ENCODE peak calls at places on chromosomes 5 and 9, in eight cellular contexts. One of them, this sample, is unnamed.

GRCh38 chr5:156534906-156535305 is 207.9 kb downstream of the SGCD start:
- DNase-seq in HFFc6: no peak
- DNase-seq in frontal cortex: no peak
- DNase-seq in AG09309: peak; percentile 28
- DNase-seq in choroid plexus epithelial cell: no peak
- DNase-seq in stimulated activated CD4-positive, alpha-beta T cell treated with anti-CD3 and anti-CD28 coated beads, Interleukin-2, amount 100 ng/mL, for 4 hours: no peak
- DNase-seq in tibial artery: no peak
- DNase-seq in psoas muscle: no peak
- DNase-seq in this sample: no peak

GRCh38 chr5:133606835-133607234 is 5.5 kb downstream of the FSTL4 start:
- DNase-seq in HFFc6: no peak
- DNase-seq in frontal cortex: no peak
- DNase-seq in AG09309: no peak
- DNase-seq in choroid plexus epithelial cell: no peak
- DNase-seq in stimulated activated CD4-positive, alpha-beta T cell treated with anti-CD3 and anti-CD28 coated beads, Interleukin-2, amount 100 ng/mL, for 4 hours: no peak
- DNase-seq in tibial artery: no peak
- DNase-seq in psoas muscle: no peak
- DNase-seq in this sample: no peak

GRCh38 chr9:35029852-35030251 is 40.3 kb downstream of the DNAJB5 start:
- DNase-seq in HFFc6: no peak
- DNase-seq in frontal cortex: no peak
- DNase-seq in AG09309: no peak
- DNase-seq in choroid plexus epithelial cell: peak; percentile 39
- DNase-seq in stimulated activated CD4-positive, alpha-beta T cell treated with anti-CD3 and anti-CD28 coated beads, Interleukin-2, amount 100 ng/mL, for 4 hours: no peak
- DNase-seq in tibial artery: no peak
- DNase-seq in psoas muscle: no peak
- DNase-seq in this sample: no peak

GRCh38 chr5:149782900-149783586 is 52.9 kb downstream of the PPARGC1B start:
- DNase-seq in HFFc6: no peak
- DNase-seq in frontal cortex: no peak
- DNase-seq in AG09309: no peak
- DNase-seq in choroid plexus epithelial cell: peak; percentile 21
- DNase-seq in stimulated activated CD4-positive, alpha-beta T cell treated with anti-CD3 and anti-CD28 coated beads, Interleukin-2, amount 100 ng/mL, for 4 hours: no peak
- DNase-seq in tibial artery: no peak
- DNase-seq in psoas muscle: no peak
- DNase-seq in this sample: no peak

GRCh38 chr5:124790895-124791732 is 44.7 kb upstream of the ZNF608 start:
- DNase-seq in HFFc6: no peak
- DNase-seq in frontal cortex: no peak
- DNase-seq in AG09309: no peak
- DNase-seq in choroid plexus epithelial cell: no peak
- DNase-seq in stimulated activated CD4-positive, alpha-beta T cell treated with anti-CD3 and anti-CD28 coated beads, Interleukin-2, amount 100 ng/mL, for 4 hours: no peak
- DNase-seq in tibial artery: no peak
- DNase-seq in psoas muscle: no peak
- DNase-seq in this sample: no peak

GRCh38 chr9:25562101-25562500 is 116.1 kb downstream of the TUSC1 start:
- DNase-seq in HFFc6: no peak
- DNase-seq in frontal cortex: no peak
- DNase-seq in AG09309: no peak
- DNase-seq in choroid plexus epithelial cell: no peak
- DNase-seq in stimulated activated CD4-positive, alpha-beta T cell treated with anti-CD3 and anti-CD28 coated beads, Interleukin-2, amount 100 ng/mL, for 4 hours: no peak
- DNase-seq in tibial artery: no peak
- DNase-seq in psoas muscle: no peak
- DNase-seq in this sample: no peak

GRCh38 chr5:59661306-59661705 is 232.2 kb downstream of the PDE4D start:
- DNase-seq in HFFc6: no peak
- DNase-seq in frontal cortex: no peak
- DNase-seq in AG09309: no peak
- DNase-seq in choroid plexus epithelial cell: peak; percentile 30
- DNase-seq in stimulated activated CD4-positive, alpha-beta T cell treated with anti-CD3 and anti-CD28 coated beads, Interleukin-2, amount 100 ng/mL, for 4 hours: no peak
- DNase-seq in tibial artery: no peak
- DNase-seq in psoas muscle: no peak
- DNase-seq in this sample: no peak

GRCh38 chr5:1006656-1007071 is 1.9 kb upstream of the NKD2 start:
- DNase-seq in HFFc6: no peak
- DNase-seq in frontal cortex: no peak
- DNase-seq in AG09309: no peak
- DNase-seq in choroid plexus epithelial cell: no peak
- DNase-seq in stimulated activated CD4-positive, alpha-beta T cell treated with anti-CD3 and anti-CD28 coated beads, Interleukin-2, amount 100 ng/mL, for 4 hours: no peak
- DNase-seq in tibial artery: peak; percentile 11
- DNase-seq in psoas muscle: no peak
- DNase-seq in this sample: peak; percentile 3

GRCh38 chr5:37495668-37496067 is 116.5 kb downstream of the WDR70 start:
- DNase-seq in HFFc6: peak; percentile 89
- DNase-seq in frontal cortex: no peak
- DNase-seq in AG09309: peak; percentile 33
- DNase-seq in choroid plexus epithelial cell: peak; percentile 60
- DNase-seq in stimulated activated CD4-positive, alpha-beta T cell treated with anti-CD3 and anti-CD28 coated beads, Interleukin-2, amount 100 ng/mL, for 4 hours: no peak
- DNase-seq in tibial artery: no peak
- DNase-seq in psoas muscle: no peak
- DNase-seq in this sample: no peak

GRCh38 chr5:143328589-143329220 is 74.8 kb downstream of the NR3C1 start:
- DNase-seq in HFFc6: no peak
- DNase-seq in frontal cortex: no peak
- DNase-seq in AG09309: no peak
- DNase-seq in choroid plexus epithelial cell: no peak
- DNase-seq in stimulated activated CD4-positive, alpha-beta T cell treated with anti-CD3 and anti-CD28 coated beads, Interleukin-2, amount 100 ng/mL, for 4 hours: no peak
- DNase-seq in tibial artery: no peak
- DNase-seq in psoas muscle: no peak
- DNase-seq in this sample: no peak

GRCh38 chr5:120062515-120062917 is 401.6 kb upstream of the PRR16 start:
- DNase-seq in HFFc6: peak; percentile 61
- DNase-seq in frontal cortex: no peak
- DNase-seq in AG09309: peak; percentile 45
- DNase-seq in choroid plexus epithelial cell: peak; percentile 46
- DNase-seq in stimulated activated CD4-positive, alpha-beta T cell treated with anti-CD3 and anti-CD28 coated beads, Interleukin-2, amount 100 ng/mL, for 4 hours: no peak
- DNase-seq in tibial artery: no peak
- DNase-seq in psoas muscle: no peak
- DNase-seq in this sample: no peak

GRCh38 chr9:37760416-37761165 is 7.0 kb downstream of the TRMT10B start:
- DNase-seq in HFFc6: peak; percentile 70
- DNase-seq in frontal cortex: no peak
- DNase-seq in AG09309: peak; percentile 37
- DNase-seq in choroid plexus epithelial cell: peak; percentile 86
- DNase-seq in stimulated activated CD4-positive, alpha-beta T cell treated with anti-CD3 and anti-CD28 coated beads, Interleukin-2, amount 100 ng/mL, for 4 hours: no peak
- DNase-seq in tibial artery: no peak
- DNase-seq in psoas muscle: no peak
- DNase-seq in this sample: no peak

GRCh38 chr9:19511694-19512093 is 102.9 kb downstream of the ACER2 start:
- DNase-seq in HFFc6: no peak
- DNase-seq in frontal cortex: no peak
- DNase-seq in AG09309: no peak
- DNase-seq in choroid plexus epithelial cell: no peak
- DNase-seq in stimulated activated CD4-positive, alpha-beta T cell treated with anti-CD3 and anti-CD28 coated beads, Interleukin-2, amount 100 ng/mL, for 4 hours: no peak
- DNase-seq in tibial artery: no peak
- DNase-seq in psoas muscle: no peak
- DNase-seq in this sample: no peak

GRCh38 chr9:117643288-117643654 is 60.9 kb upstream of the TLR4 start:
- DNase-seq in HFFc6: no peak
- DNase-seq in frontal cortex: no peak
- DNase-seq in AG09309: no peak
- DNase-seq in choroid plexus epithelial cell: no peak
- DNase-seq in stimulated activated CD4-positive, alpha-beta T cell treated with anti-CD3 and anti-CD28 coated beads, Interleukin-2, amount 100 ng/mL, for 4 hours: no peak
- DNase-seq in tibial artery: no peak
- DNase-seq in psoas muscle: no peak
- DNase-seq in this sample: no peak

GRCh38 chr9:96612105-96612965 is 7.3 kb downstream of the CDC14B start:
- DNase-seq in HFFc6: peak; percentile 93
- DNase-seq in frontal cortex: peak; percentile 64
- DNase-seq in AG09309: peak; percentile 80
- DNase-seq in choroid plexus epithelial cell: peak; percentile 89
- DNase-seq in stimulated activated CD4-positive, alpha-beta T cell treated with anti-CD3 and anti-CD28 coated beads, Interleukin-2, amount 100 ng/mL, for 4 hours: no peak
- DNase-seq in tibial artery: peak; percentile 46
- DNase-seq in psoas muscle: peak; percentile 74
- DNase-seq in this sample: peak; percentile 18

GRCh38 chr9:21974542-21975409 is 19.4 kb downstream of the CDKN2A start:
- DNase-seq in HFFc6: peak; percentile 44
- DNase-seq in frontal cortex: peak; percentile 30
- DNase-seq in AG09309: no peak
- DNase-seq in choroid plexus epithelial cell: peak; percentile 70
- DNase-seq in stimulated activated CD4-positive, alpha-beta T cell treated with anti-CD3 and anti-CD28 coated beads, Interleukin-2, amount 100 ng/mL, for 4 hours: peak; percentile 61
- DNase-seq in tibial artery: no peak
- DNase-seq in psoas muscle: peak; percentile 25
- DNase-seq in this sample: no peak

GRCh38 chr9:69425402-69425801 is 100.4 kb downstream of the ENTREP1 start:
- DNase-seq in HFFc6: no peak
- DNase-seq in frontal cortex: no peak
- DNase-seq in AG09309: no peak
- DNase-seq in choroid plexus epithelial cell: no peak
- DNase-seq in stimulated activated CD4-positive, alpha-beta T cell treated with anti-CD3 and anti-CD28 coated beads, Interleukin-2, amount 100 ng/mL, for 4 hours: no peak
- DNase-seq in tibial artery: no peak
- DNase-seq in psoas muscle: no peak
- DNase-seq in this sample: no peak

GRCh38 chr9:104927912-104928740 is at the start of gene ABCA1:
- DNase-seq in HFFc6: peak; percentile 50
- DNase-seq in frontal cortex: peak; percentile 90
- DNase-seq in AG09309: no peak
- DNase-seq in choroid plexus epithelial cell: peak; percentile 90
- DNase-seq in stimulated activated CD4-positive, alpha-beta T cell treated with anti-CD3 and anti-CD28 coated beads, Interleukin-2, amount 100 ng/mL, for 4 hours: peak; percentile 52
- DNase-seq in tibial artery: peak; percentile 99
- DNase-seq in psoas muscle: peak; percentile 93
- DNase-seq in this sample: peak; percentile 86

GRCh38 chr5:106423109-106423897 is 1247.4 kb downstream of the EFNA5 start:
- DNase-seq in HFFc6: no peak
- DNase-seq in frontal cortex: no peak
- DNase-seq in AG09309: no peak
- DNase-seq in choroid plexus epithelial cell: no peak
- DNase-seq in stimulated activated CD4-positive, alpha-beta T cell treated with anti-CD3 and anti-CD28 coated beads, Interleukin-2, amount 100 ng/mL, for 4 hours: no peak
- DNase-seq in tibial artery: peak; percentile 19
- DNase-seq in psoas muscle: no peak
- DNase-seq in this sample: no peak

GRCh38 chr5:125277494-125278154 is 531.2 kb upstream of the ZNF608 start:
- DNase-seq in HFFc6: peak; percentile 91
- DNase-seq in frontal cortex: no peak
- DNase-seq in AG09309: peak; percentile 57
- DNase-seq in choroid plexus epithelial cell: peak; percentile 82
- DNase-seq in stimulated activated CD4-positive, alpha-beta T cell treated with anti-CD3 and anti-CD28 coated beads, Interleukin-2, amount 100 ng/mL, for 4 hours: no peak
- DNase-seq in tibial artery: no peak
- DNase-seq in psoas muscle: no peak
- DNase-seq in this sample: no peak

GRCh38 chr5:16815432-16815831 is 120.7 kb downstream of the MYO10 start:
- DNase-seq in HFFc6: no peak
- DNase-seq in frontal cortex: no peak
- DNase-seq in AG09309: no peak
- DNase-seq in choroid plexus epithelial cell: no peak
- DNase-seq in stimulated activated CD4-positive, alpha-beta T cell treated with anti-CD3 and anti-CD28 coated beads, Interleukin-2, amount 100 ng/mL, for 4 hours: no peak
- DNase-seq in tibial artery: no peak
- DNase-seq in psoas muscle: no peak
- DNase-seq in this sample: no peak

GRCh38 chr5:126866837-126867236 is 89.9 kb downstream of the LMNB1 start:
- DNase-seq in HFFc6: no peak
- DNase-seq in frontal cortex: no peak
- DNase-seq in AG09309: no peak
- DNase-seq in choroid plexus epithelial cell: no peak
- DNase-seq in stimulated activated CD4-positive, alpha-beta T cell treated with anti-CD3 and anti-CD28 coated beads, Interleukin-2, amount 100 ng/mL, for 4 hours: no peak
- DNase-seq in tibial artery: no peak
- DNase-seq in psoas muscle: no peak
- DNase-seq in this sample: no peak

GRCh38 chr9:122051401-122052346 is 41.4 kb downstream of the TTLL11 start:
- DNase-seq in HFFc6: peak; percentile 31
- DNase-seq in frontal cortex: no peak
- DNase-seq in AG09309: peak; percentile 55
- DNase-seq in choroid plexus epithelial cell: peak; percentile 46
- DNase-seq in stimulated activated CD4-positive, alpha-beta T cell treated with anti-CD3 and anti-CD28 coated beads, Interleukin-2, amount 100 ng/mL, for 4 hours: no peak
- DNase-seq in tibial artery: no peak
- DNase-seq in psoas muscle: no peak
- DNase-seq in this sample: no peak

GRCh38 chr9:115057559-115057958 is 60.4 kb downstream of the TNC start:
- DNase-seq in HFFc6: peak; percentile 49
- DNase-seq in frontal cortex: no peak
- DNase-seq in AG09309: no peak
- DNase-seq in choroid plexus epithelial cell: peak; percentile 27
- DNase-seq in stimulated activated CD4-positive, alpha-beta T cell treated with anti-CD3 and anti-CD28 coated beads, Interleukin-2, amount 100 ng/mL, for 4 hours: no peak
- DNase-seq in tibial artery: no peak
- DNase-seq in psoas muscle: no peak
- DNase-seq in this sample: no peak

GRCh38 chr9:132857031-132857430 is 21.1 kb downstream of the AK8 start:
- DNase-seq in HFFc6: peak; percentile 24
- DNase-seq in frontal cortex: no peak
- DNase-seq in AG09309: peak; percentile 49
- DNase-seq in choroid plexus epithelial cell: peak; percentile 76
- DNase-seq in stimulated activated CD4-positive, alpha-beta T cell treated with anti-CD3 and anti-CD28 coated beads, Interleukin-2, amount 100 ng/mL, for 4 hours: no peak
- DNase-seq in tibial artery: peak; percentile 86
- DNase-seq in psoas muscle: peak; percentile 53
- DNase-seq in this sample: peak; percentile 81

GRCh38 chr9:38057416-38058195 is 11.4 kb downstream of the SHB start:
- DNase-seq in HFFc6: no peak
- DNase-seq in frontal cortex: no peak
- DNase-seq in AG09309: no peak
- DNase-seq in choroid plexus epithelial cell: no peak
- DNase-seq in stimulated activated CD4-positive, alpha-beta T cell treated with anti-CD3 and anti-CD28 coated beads, Interleukin-2, amount 100 ng/mL, for 4 hours: no peak
- DNase-seq in tibial artery: no peak
- DNase-seq in psoas muscle: no peak
- DNase-seq in this sample: no peak

GRCh38 chr9:115593587-115594091 is 475.7 kb upstream of the TNC start:
- DNase-seq in HFFc6: peak; percentile 50
- DNase-seq in frontal cortex: peak; percentile 32
- DNase-seq in AG09309: no peak
- DNase-seq in choroid plexus epithelial cell: peak; percentile 79
- DNase-seq in stimulated activated CD4-positive, alpha-beta T cell treated with anti-CD3 and anti-CD28 coated beads, Interleukin-2, amount 100 ng/mL, for 4 hours: no peak
- DNase-seq in tibial artery: no peak
- DNase-seq in psoas muscle: no peak
- DNase-seq in this sample: no peak

GRCh38 chr5:149227168-149227826 is 44.4 kb upstream of the AFAP1L1 start:
- DNase-seq in HFFc6: peak; percentile 81
- DNase-seq in frontal cortex: no peak
- DNase-seq in AG09309: peak; percentile 29
- DNase-seq in choroid plexus epithelial cell: peak; percentile 52
- DNase-seq in stimulated activated CD4-positive, alpha-beta T cell treated with anti-CD3 and anti-CD28 coated beads, Interleukin-2, amount 100 ng/mL, for 4 hours: no peak
- DNase-seq in tibial artery: no peak
- DNase-seq in psoas muscle: no peak
- DNase-seq in this sample: no peak

GRCh38 chr5:1799110-1799601 is 481 bp downstream of the MRPL36 start:
- DNase-seq in HFFc6: no peak
- DNase-seq in frontal cortex: peak; percentile 59
- DNase-seq in AG09309: no peak
- DNase-seq in choroid plexus epithelial cell: peak; percentile 43
- DNase-seq in stimulated activated CD4-positive, alpha-beta T cell treated with anti-CD3 and anti-CD28 coated beads, Interleukin-2, amount 100 ng/mL, for 4 hours: no peak
- DNase-seq in tibial artery: peak; percentile 20
- DNase-seq in psoas muscle: peak; percentile 30
- DNase-seq in this sample: no peak

GRCh38 chr5:157142317-157143126 is at the start of gene MED7:
- DNase-seq in HFFc6: peak; percentile 100
- DNase-seq in frontal cortex: peak; percentile 93
- DNase-seq in AG09309: peak; percentile 99
- DNase-seq in choroid plexus epithelial cell: peak; percentile 100
- DNase-seq in stimulated activated CD4-positive, alpha-beta T cell treated with anti-CD3 and anti-CD28 coated beads, Interleukin-2, amount 100 ng/mL, for 4 hours: peak; percentile 88
- DNase-seq in tibial artery: peak; percentile 95
- DNase-seq in psoas muscle: peak; percentile 88
- DNase-seq in this sample: peak; percentile 97

GRCh38 chr5:84118551-84118950 is 266.1 kb downstream of the EDIL3 start:
- DNase-seq in HFFc6: no peak
- DNase-seq in frontal cortex: no peak
- DNase-seq in AG09309: no peak
- DNase-seq in choroid plexus epithelial cell: no peak
- DNase-seq in stimulated activated CD4-positive, alpha-beta T cell treated with anti-CD3 and anti-CD28 coated beads, Interleukin-2, amount 100 ng/mL, for 4 hours: no peak
- DNase-seq in tibial artery: no peak
- DNase-seq in psoas muscle: no peak
- DNase-seq in this sample: no peak

GRCh38 chr9:18331808-18332209 is 142.1 kb upstream of the ADAMTSL1 start:
- DNase-seq in HFFc6: no peak
- DNase-seq in frontal cortex: no peak
- DNase-seq in AG09309: no peak
- DNase-seq in choroid plexus epithelial cell: peak; percentile 52
- DNase-seq in stimulated activated CD4-positive, alpha-beta T cell treated with anti-CD3 and anti-CD28 coated beads, Interleukin-2, amount 100 ng/mL, for 4 hours: no peak
- DNase-seq in tibial artery: no peak
- DNase-seq in psoas muscle: no peak
- DNase-seq in this sample: no peak

GRCh38 chr5:149212203-149212951 is 59.3 kb upstream of the AFAP1L1 start:
- DNase-seq in HFFc6: peak; percentile 99
- DNase-seq in frontal cortex: no peak
- DNase-seq in AG09309: peak; percentile 91
- DNase-seq in choroid plexus epithelial cell: peak; percentile 97
- DNase-seq in stimulated activated CD4-positive, alpha-beta T cell treated with anti-CD3 and anti-CD28 coated beads, Interleukin-2, amount 100 ng/mL, for 4 hours: no peak
- DNase-seq in tibial artery: no peak
- DNase-seq in psoas muscle: no peak
- DNase-seq in this sample: no peak

This sample was measured in uterus.